ENCODE peak calls at places on chromosomes 12 and 14, in nine cellular contexts. G, A, K, S, U, F, L, W and H are unnamed samples.

GRCh38 chr12:75208851-75209781 is 523 bp downstream of the KCNC2 start:
- DNase-seq in W (peak; percentile 43), K (peak; percentile 7), A (no peak), G (peak; percentile 27), U (peak; percentile 68), F (no peak), L (peak; percentile 10), S (no peak), H (no peak)

GRCh38 chr14:94008234-94008633 is 11.1 kb downstream of the CCDC197 start:
- DNase-seq in W (no peak), A (no peak), K (no peak), S (no peak), L (no peak), U (peak; percentile 1), G (no peak), F (no peak), H (no peak)

GRCh38 chr12:42605685-42606084 is 16.1 kb upstream of the PRICKLE1 start:
- DNase-seq in S (no peak), L (no peak), F (no peak), K (no peak), A (no peak), U (no peak), W (no peak), G (no peak), H (no peak)

GRCh38 chr12:13339538-13339937 is 143.0 kb downstream of the EMP1 start:
- DNase-seq in K (no peak), G (no peak), W (no peak), U (no peak), S (no peak), L (peak; percentile 15), F (no peak), A (no peak), H (peak; percentile 67)

GRCh38 chr12:87953257-87953860 is 75.8 kb downstream of the C12orf50 start:
- DNase-seq in F (no peak), A (no peak), W (peak; percentile 69), U (no peak), L (peak; percentile 40), G (peak; percentile 43), S (no peak), K (peak; percentile 17), H (no peak)

GRCh38 chr12:75459755-75460154 is 20.8 kb upstream of the GLIPR1 start:
- DNase-seq in L (no peak), G (no peak), F (no peak), A (no peak), U (no peak), K (no peak), S (no peak), W (no peak), H (no peak)

GRCh38 chr14:61474021-61474420 is 152.6 kb downstream of the PRKCH start:
- DNase-seq in L (no peak), F (no peak), A (no peak), K (no peak), G (no peak), W (no peak), U (no peak), S (no peak), H (no peak)

GRCh38 chr12:128797119-128798118 is 26.3 kb downstream of the SLC15A4 start:
- DNase-seq in L (peak; percentile 60), W (peak; percentile 86), G (peak; percentile 67), U (no peak), S (no peak), K (peak; percentile 59), A (no peak), F (no peak), H (peak; percentile 21)

GRCh38 chr12:11658796-11659195 is 9.3 kb downstream of the ETV6 start:
- DNase-seq in W (peak; percentile 45), F (no peak), A (no peak), L (peak; percentile 88), G (no peak), S (no peak), U (no peak), K (peak; percentile 61), H (peak; percentile 51)

GRCh38 chr12:6533653-6534157 is 612 bp upstream of the GAPDH start:
- DNase-seq in F (no peak), W (peak; percentile 82), A (no peak), K (peak; percentile 87), L (peak; percentile 73), U (peak; percentile 89), S (peak; percentile 59), G (peak; percentile 62), H (no peak)

GRCh38 chr12:70919597-70920035 is 922 bp downstream of the PTPRR start:
- DNase-seq in A (no peak), L (peak; percentile 3), S (no peak), G (no peak), F (no peak), U (no peak), K (no peak), W (peak; percentile 34), H (no peak)

GRCh38 chr12:76259071-76259470 is 89.1 kb downstream of the BBS10 start:
- DNase-seq in K (no peak), G (peak; percentile 69), S (no peak), A (no peak), U (no peak), L (peak; percentile 45), F (no peak), W (peak; percentile 54), H (no peak)

GRCh38 chr12:83619973-83620372 is 933.3 kb downstream of the TMTC2 start:
- DNase-seq in L (no peak), U (no peak), G (no peak), K (no peak), W (no peak), S (no peak), A (no peak), F (no peak), H (no peak)

GRCh38 chr14:102055181-102055901 is 31.5 kb downstream of the HSP90AA1 start:
- DNase-seq in L (peak; percentile 76), A (no peak), S (no peak), U (peak; percentile 67), G (no peak), K (peak; percentile 52), F (no peak), W (peak; percentile 60), H (peak; percentile 21)

GRCh38 chr12:110585231-110585799 is 2.2 kb upstream of the PPTC7 start:
- DNase-seq in F (no peak), K (peak; percentile 41), A (no peak), U (no peak), G (peak; percentile 47), W (peak; percentile 47), L (peak; percentile 65), S (peak; percentile 31), H (no peak)

GRCh38 chr12:29516431-29516875 is 19.0 kb upstream of the OVCH1 start:
- DNase-seq in G (peak; percentile 1), F (no peak), W (peak; percentile 49), K (peak; percentile 40), L (peak; percentile 5), U (no peak), S (no peak), A (no peak), H (peak; percentile 20)

GRCh38 chr12:109604902-109605536 is 31.4 kb downstream of the MVK start:
- DNase-seq in G (no peak), S (no peak), F (no peak), U (no peak), L (no peak), K (no peak), A (no peak), W (no peak), H (no peak)

DNA sequence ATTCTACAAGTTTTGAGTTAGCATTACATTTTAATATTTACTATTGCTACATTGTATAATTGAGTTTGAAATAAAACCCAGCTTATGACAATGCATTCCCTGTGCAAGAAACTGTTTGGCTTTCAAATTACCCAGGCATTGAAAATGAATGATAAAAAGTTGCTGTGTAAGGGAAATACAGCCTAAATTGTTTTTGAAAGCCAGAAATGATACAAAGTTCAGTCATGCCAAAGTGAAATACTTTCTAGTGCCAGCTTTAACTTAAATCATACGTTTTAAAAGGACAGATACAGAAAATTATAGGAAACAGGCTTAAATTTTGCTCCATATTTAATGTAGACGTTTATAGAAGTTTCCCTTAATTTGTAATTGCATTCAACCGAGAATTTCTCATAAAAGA is 2.8 kb downstream of the MGAT2 start:
- DNase-seq in L (no peak), F (no peak), K (no peak), S (no peak), U (no peak), G (peak; percentile 13), W (no peak), A (no peak), H (no peak)
- H3K4me3 ChIP-seq in L (peak overlapping the region; percentile 95), F (peak overlapping the region; percentile 100), K (peak overlapping the region; percentile 2), S (no peak overlapping the region), U (peak overlapping the region; percentile 95), G (no peak overlapping the region), W (peak overlapping the region; percentile 93), A (no peak overlapping the region), H (peak overlapping the region; percentile 14)

DNA sequence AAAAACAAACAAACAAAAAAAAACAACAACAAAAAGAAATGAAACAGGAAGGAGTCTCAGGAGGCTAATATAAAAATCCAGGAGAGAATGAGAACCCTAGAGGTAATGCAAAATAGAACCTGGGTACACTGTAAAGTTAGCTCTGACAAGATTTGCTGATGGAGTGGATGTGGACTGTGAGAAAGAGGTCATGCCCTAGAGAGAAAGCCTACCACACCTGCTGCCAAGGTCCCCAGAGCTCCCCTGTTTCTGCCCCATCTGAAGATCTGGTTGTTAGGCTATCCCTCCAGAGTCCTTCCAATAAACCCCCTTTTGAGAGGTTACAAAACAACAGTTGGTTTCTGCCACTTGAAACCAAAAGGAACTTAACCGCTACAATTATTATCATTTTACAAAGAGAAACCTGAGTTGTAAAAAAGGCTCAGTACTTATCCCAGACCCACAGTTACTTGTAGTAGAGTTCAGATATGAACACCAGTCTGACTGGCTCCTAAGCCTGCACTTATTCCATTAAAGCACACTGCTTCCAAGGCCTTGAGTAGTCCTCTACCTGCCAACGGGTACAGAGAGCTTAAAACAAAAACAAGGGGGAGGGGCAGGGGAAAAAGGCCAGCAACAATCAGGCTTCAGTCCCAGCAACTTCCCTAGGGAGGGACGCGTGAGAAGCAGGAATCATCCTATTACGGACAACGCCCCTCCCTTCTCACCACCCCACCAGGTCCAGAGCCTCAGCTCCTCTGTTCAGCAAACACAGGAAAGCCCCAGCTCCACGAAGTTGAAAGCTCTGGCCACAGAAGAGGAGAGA is 27.7 kb downstream of the PPP1R13B start:
- DNase-seq in G (peak; percentile 30), W (peak; percentile 48), K (no peak), F (no peak), A (no peak), L (peak; percentile 20), U (no peak), S (peak; percentile 45), H (no peak)
- H3K4me3 ChIP-seq in G (no peak overlapping the region), W (no peak overlapping the region), K (no peak overlapping the region), F (no peak overlapping the region), A (no peak overlapping the region), L (no peak overlapping the region), U (no peak overlapping the region), S (no peak overlapping the region), H (peak overlapping the region; percentile 5)

GRCh38 chr12:65565601-65566560 is 258.4 kb upstream of the HMGA2 start:
- DNase-seq in G (peak; percentile 33), S (no peak), A (no peak), F (no peak), K (peak; percentile 91), L (peak; percentile 98), W (peak; percentile 91), U (no peak), H (peak; percentile 75)
- H3K4me3 ChIP-seq in G (no peak overlapping the region), S (no peak overlapping the region), A (no peak overlapping the region), F (no peak overlapping the region), K (peak overlapping the region; percentile 13), L (peak overlapping the region; percentile 40), W (no peak overlapping the region), U (no peak overlapping the region), H (no peak overlapping the region)

DNA sequence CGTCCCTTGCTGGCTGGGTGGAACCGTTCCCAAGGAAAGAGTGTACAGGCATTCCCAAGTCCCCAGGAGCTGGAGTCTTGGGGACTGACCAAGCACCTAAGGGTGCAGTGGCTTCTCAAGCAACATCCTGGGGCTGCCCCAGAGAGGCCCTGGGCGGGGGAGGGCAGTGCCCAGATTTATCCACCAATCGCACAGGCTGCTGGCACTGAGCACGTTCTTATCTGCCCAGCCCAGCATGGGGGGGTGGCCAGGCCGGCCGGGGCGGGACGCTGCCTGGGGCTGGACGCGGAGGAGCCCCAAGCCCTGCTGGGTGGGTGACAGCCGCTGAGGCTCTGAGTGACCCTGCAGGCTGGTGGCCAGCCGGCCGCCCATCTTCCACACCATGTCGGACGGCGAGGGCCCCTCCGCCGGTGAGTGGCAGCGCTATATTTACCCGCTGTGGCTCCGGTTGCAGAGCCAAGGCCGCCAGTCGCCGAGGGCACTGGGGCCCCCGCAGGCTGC is 53.4 kb downstream of the CYP46A1 start:
- DNase-seq in A (no peak), G (peak; percentile 79), F (no peak), U (peak; percentile 88), S (peak; percentile 69), K (no peak), W (peak; percentile 28), L (peak; percentile 11), H (no peak)
- H3K4me3 ChIP-seq in A (peak overlapping the region; percentile 76), G (peak overlapping the region; percentile 57), F (no peak overlapping the region), U (peak overlapping the region; percentile 54), S (no peak overlapping the region), K (peak overlapping the region; percentile 35), W (peak overlapping the region; percentile 27), L (no peak overlapping the region), H (no peak overlapping the region)